ENCODE peak calls at places on chromosomes 5 and 9, in eight cellular contexts. M, X, J, A, Q, I, T and F are unnamed samples.

GRCh38 chr9:71975833-71976232 is 64.4 kb downstream of the C9orf85 start:
- DNase-seq in M (no peak), X (no peak), J (no peak), A (peak), Q (no peak), I (no peak), T (no peak), F (peak)

GRCh38 chr5:33937017-33937699 is 972 bp downstream of the RXFP3 start:
- DNase-seq in M (no peak), X (no peak), J (no peak), A (no peak), Q (no peak), I (no peak), T (no peak), F (no peak)

GRCh38 chr5:151740336-151740942 is 18.0 kb downstream of the ATOX1 start:
- DNase-seq in M (peak), X (peak), J (peak), A (peak), Q (peak), I (peak), T (peak), F (peak)

GRCh38 chr5:96936431-96937221 is 746 bp downstream of the LNPEP start:
- DNase-seq in M (peak), X (peak), J (peak), A (no peak), Q (no peak), I (peak), T (peak), F (no peak)

GRCh38 chr5:142472306-142472951 is 147.6 kb upstream of the SPRY4 start:
- DNase-seq in M (no peak), X (peak), J (no peak), A (peak), Q (peak), I (no peak), T (no peak), F (peak)

GRCh38 chr5:68673451-68674180 is 420.2 kb upstream of the SLC30A5 start:
- DNase-seq in M (no peak), X (peak), J (no peak), A (no peak), Q (no peak), I (no peak), T (no peak), F (no peak)

GRCh38 chr5:98108497-98108896 is 665.0 kb upstream of the RGMB start:
- DNase-seq in M (no peak), X (peak), J (no peak), A (peak), Q (no peak), I (no peak), T (no peak), F (no peak)

GRCh38 chr5:15789661-15790060 is 289.7 kb downstream of the FBXL7 start:
- DNase-seq in M (no peak), X (no peak), J (no peak), A (no peak), Q (no peak), I (no peak), T (no peak), F (no peak)

GRCh38 chr5:172800088-172800551 is 29.1 kb upstream of the DUSP1 start:
- DNase-seq in M (peak), X (peak), J (no peak), A (peak), Q (no peak), I (no peak), T (no peak), F (no peak)

GRCh38 chr5:174608631-174609097 is 115.7 kb upstream of the MSX2 start:
- DNase-seq in M (peak), X (no peak), J (no peak), A (peak), Q (no peak), I (no peak), T (no peak), F (peak)

GRCh38 chr5:110769282-110769681 is 30.5 kb downstream of the SLC25A46 start:
- DNase-seq in M (no peak), X (peak), J (no peak), A (peak), Q (no peak), I (no peak), T (no peak), F (peak)

GRCh38 chr5:181223041-181223728 is at the start of gene TRIM41:
- DNase-seq in M (peak), X (peak), J (peak), A (peak), Q (peak), I (peak), T (peak), F (peak)

GRCh38 chr9:105958587-105958986 is 264.2 kb downstream of the TMEM38B start:
- DNase-seq in M (no peak), X (no peak), J (no peak), A (no peak), Q (no peak), I (no peak), T (no peak), F (no peak)

GRCh38 chr5:57259704-57260103 is 85.8 kb downstream of the GPBP1 start:
- DNase-seq in M (no peak), X (no peak), J (no peak), A (no peak), Q (no peak), I (no peak), T (no peak), F (no peak)

GRCh38 chr5:140868721-140869554 is at the start of gene PCDHA11:
- DNase-seq in M (no peak), X (no peak), J (peak), A (no peak), Q (no peak), I (no peak), T (no peak), F (no peak)

GRCh38 chr9:132160802-132161742 is 786 bp upstream of the NTNG2 start:
- DNase-seq in M (no peak), X (peak), J (peak), A (peak), Q (no peak), I (peak), T (peak), F (no peak)

GRCh38 chr5:39394946-39395345 is 29.8 kb downstream of the DAB2 start:
- DNase-seq in M (no peak), X (peak), J (no peak), A (peak), Q (no peak), I (no peak), T (no peak), F (peak)

GRCh38 chr5:64207978-64208377 is 42.3 kb downstream of the RNF180 start:
- DNase-seq in M (no peak), X (peak), J (peak), A (peak), Q (no peak), I (no peak), T (no peak), F (no peak)

GRCh38 chr9:107439991-107440456 is 49.5 kb downstream of the KLF4 start:
- DNase-seq in M (no peak), X (no peak), J (no peak), A (peak), Q (no peak), I (no peak), T (no peak), F (peak)

GRCh38 chr5:155562153-155562552 is 548.6 kb downstream of the KIF4B start:
- DNase-seq in M (no peak), X (no peak), J (no peak), A (no peak), Q (no peak), I (no peak), T (no peak), F (no peak)

GRCh38 chr9:34158362-34158869 is 20.4 kb upstream of the UBAP1 start:
- DNase-seq in M (no peak), X (peak), J (no peak), A (peak), Q (no peak), I (no peak), T (no peak), F (peak)

GRCh38 chr9:93132946-93133640 is 958 bp downstream of the NINJ1 start:
- DNase-seq in M (peak), X (peak), J (peak), A (no peak), Q (no peak), I (no peak), T (no peak), F (no peak)

GRCh38 chr9:37408933-37409710 is 13.4 kb upstream of the GRHPR start:
- DNase-seq in M (no peak), X (no peak), J (no peak), A (no peak), Q (no peak), I (no peak), T (peak), F (no peak)

GRCh38 chr5:25439025-25439424 is 794.2 kb upstream of the CDH10 start:
- DNase-seq in M (no peak), X (no peak), J (no peak), A (no peak), Q (no peak), I (no peak), T (no peak), F (no peak)

GRCh38 chr5:14900661-14901461 is 29.3 kb upstream of the ANKH start:
- DNase-seq in M (no peak), X (no peak), J (no peak), A (peak), Q (no peak), I (no peak), T (no peak), F (no peak)

GRCh38 chr5:159913048-159913447 is 3.2 kb upstream of the ADRA1B start:
- DNase-seq in M (no peak), X (peak), J (no peak), A (peak), Q (no peak), I (no peak), T (no peak), F (no peak)

GRCh38 chr5:32462618-32463017 is 18.1 kb upstream of the ZFR start:
- DNase-seq in M (no peak), X (peak), J (no peak), A (no peak), Q (no peak), I (no peak), T (no peak), F (no peak)

GRCh38 chr5:148484651-148485050 is 100.9 kb downstream of the FBXO38 start:
- DNase-seq in M (no peak), X (no peak), J (no peak), A (no peak), Q (no peak), I (no peak), T (no peak), F (no peak)

GRCh38 chr5:36416605-36417004 is 114.9 kb upstream of the RANBP3L start:
- DNase-seq in M (no peak), X (no peak), J (no peak), A (no peak), Q (no peak), I (no peak), T (no peak), F (no peak)

GRCh38 chr9:130058154-130058553 is 4.4 kb downstream of the GPR107 start:
- DNase-seq in M (peak), X (no peak), J (peak), A (no peak), Q (no peak), I (no peak), T (no peak), F (no peak)
- TF ChIP-seq CTCF in M (no peak), X (peak), J (peak), A (peak), Q (no peak), I (peak), T (peak), F (peak)

GRCh38 chr9:86183225-86183808 is 76.1 kb downstream of the C9orf153 start:
- DNase-seq in M (no peak), X (no peak), J (no peak), A (no peak), Q (no peak), I (no peak), T (no peak), F (no peak)

GRCh38 chr9:86186696-86187095 is 72.8 kb downstream of the C9orf153 start:
- DNase-seq in M (no peak), X (no peak), J (no peak), A (no peak), Q (no peak), I (no peak), T (no peak), F (no peak)

GRCh38 chr9:86185872-86186271 is 73.6 kb downstream of the C9orf153 start:
- DNase-seq in M (no peak), X (peak), J (no peak), A (no peak), Q (no peak), I (no peak), T (no peak), F (no peak)

GRCh38 chr9:86184125-86184524 is 75.3 kb downstream of the C9orf153 start:
- DNase-seq in M (no peak), X (no peak), J (no peak), A (no peak), Q (no peak), I (no peak), T (no peak), F (no peak)

GRCh38 chr9:86187121-86187520 is 72.3 kb downstream of the C9orf153 start:
- DNase-seq in M (no peak), X (no peak), J (peak), A (no peak), Q (no peak), I (no peak), T (no peak), F (no peak)
- TF ChIP-seq CTCF in M (no peak), X (no peak), J (peak), A (no peak), Q (no peak), I (no peak), T (no peak), F (no peak)

GRCh38 chr9:112445196-112445595 is 41.4 kb upstream of the KIAA1958 start:
- DNase-seq in M (no peak), X (no peak), J (no peak), A (no peak), Q (no peak), I (no peak), T (no peak), F (no peak)

GRCh38 chr9:112446080-112446479 is 40.5 kb upstream of the KIAA1958 start:
- DNase-seq in M (no peak), X (no peak), J (no peak), A (no peak), Q (no peak), I (no peak), T (no peak), F (no peak)

GRCh38 chr9:112443200-112443599 is 43.4 kb upstream of the KIAA1958 start:
- DNase-seq in M (no peak), X (no peak), J (peak), A (peak), Q (no peak), I (no peak), T (no peak), F (no peak)

GRCh38 chr9:112446518-112446917 is 40.1 kb upstream of the KIAA1958 start:
- DNase-seq in M (no peak), X (no peak), J (no peak), A (no peak), Q (no peak), I (no peak), T (no peak), F (no peak)

GRCh38 chr9:112443636-112444035 is 43.0 kb upstream of the KIAA1958 start:
- DNase-seq in M (no peak), X (no peak), J (no peak), A (no peak), Q (no peak), I (no peak), T (no peak), F (no peak)
- TF ChIP-seq CTCF in M (peak), X (no peak), J (no peak), A (no peak), Q (peak), I (no peak), T (no peak), F (no peak)

DNA sequence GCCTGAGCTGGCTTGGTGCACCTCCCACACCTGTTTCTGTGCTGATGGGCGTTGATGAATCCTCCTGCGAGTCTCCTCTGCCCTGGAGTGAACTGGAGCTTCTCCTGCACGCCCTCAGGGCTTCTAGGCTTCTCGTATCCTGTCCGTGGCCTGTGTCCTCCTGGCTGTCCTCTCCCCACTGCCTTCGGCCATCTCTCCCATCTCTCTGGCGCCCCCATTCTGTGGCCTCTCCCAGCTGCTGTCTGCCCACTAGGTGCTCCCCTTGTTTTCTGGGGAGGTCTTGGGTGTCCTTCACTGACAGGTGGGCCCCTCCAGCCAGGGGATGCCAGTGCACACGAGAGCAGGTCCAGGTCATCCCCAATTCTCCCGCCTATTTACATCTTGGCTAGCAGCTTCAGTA is 28.8 kb downstream of the AHRR start:
- DNase-seq in M (no peak), X (no peak), J (peak), A (no peak), Q (no peak), I (no peak), T (no peak), F (no peak)
- TF ChIP-seq CTCF in M (no peak), X (no peak), J (peak), A (peak), Q (no peak), I (no peak), T (no peak), F (peak)